ENCODE peak calls at places on chromosomes 4 and X, in eight cellular contexts. R is ovary, M is endodermal cell, L is uterus, D is stomach, P is neural progenitor cell, E is heart right ventricle, V is HepG2. N is an unnamed sample.

GRCh38 chr4:41142356-41142755 is 72.0 kb downstream of the APBB2 start:
- DNase-seq in D (peak; percentile 53), V (no peak), L (peak; percentile 41), M (no peak), P (no peak), R (peak; percentile 56), E (no peak), N (no peak)

GRCh38 chrX:24131476-24131875 is 18.1 kb upstream of the ZFX start:
- DNase-seq in D (no peak), R (no peak), E (no peak), M (no peak), P (no peak), V (no peak), L (no peak), N (no peak)

GRCh38 chr4:87120411-87121162 is 99.8 kb downstream of the KLHL8 start:
- DNase-seq in P (no peak), L (peak; percentile 69), V (peak; percentile 47), M (no peak), E (peak; percentile 69), D (no peak), R (peak; percentile 81), N (peak; percentile 78)

GRCh38 chrX:30935985-30936384 is 46.9 kb upstream of the TAB3 start:
- DNase-seq in D (peak; percentile 38), P (peak; percentile 24), L (no peak), E (no peak), M (peak; percentile 69), R (no peak), V (peak; percentile 45), N (peak; percentile 39)

GRCh38 chr4:130035391-130035790 is 939.4 kb downstream of the C4orf33 start:
- DNase-seq in V (no peak), R (no peak), E (no peak), L (no peak), P (no peak), D (no peak), M (no peak), N (no peak)

GRCh38 chrX:12719837-12720236 is 71.4 kb upstream of the PRPS2 start:
- DNase-seq in D (no peak), L (no peak), V (no peak), R (no peak), P (no peak), E (no peak), M (no peak), N (no peak)

GRCh38 chr4:93760284-93760683 is 68.3 kb upstream of the ATOH1 start:
- DNase-seq in L (no peak), V (no peak), E (no peak), D (no peak), P (no peak), R (no peak), M (no peak), N (no peak)

GRCh38 chr4:17817027-17817426 is 6.2 kb downstream of the NCAPG start:
- DNase-seq in D (no peak), L (no peak), M (no peak), R (no peak), P (peak; percentile 45), V (peak; percentile 29), E (no peak), N (no peak)

GRCh38 chr4:11626046-11626445 is 197.4 kb upstream of the HS3ST1 start:
- DNase-seq in M (no peak), P (no peak), E (no peak), R (no peak), V (no peak), D (no peak), L (no peak), N (no peak)

GRCh38 chr4:185778307-185778706 is 33.7 kb downstream of the SORBS2 start:
- DNase-seq in R (no peak), M (no peak), D (no peak), E (no peak), V (no peak), L (no peak), P (no peak), N (no peak)

GRCh38 chrX:111779582-111779981 is 96.4 kb upstream of the TRPC5OS start:
- DNase-seq in P (no peak), R (no peak), L (no peak), V (no peak), D (no peak), E (no peak), M (no peak), N (no peak)

DNA sequence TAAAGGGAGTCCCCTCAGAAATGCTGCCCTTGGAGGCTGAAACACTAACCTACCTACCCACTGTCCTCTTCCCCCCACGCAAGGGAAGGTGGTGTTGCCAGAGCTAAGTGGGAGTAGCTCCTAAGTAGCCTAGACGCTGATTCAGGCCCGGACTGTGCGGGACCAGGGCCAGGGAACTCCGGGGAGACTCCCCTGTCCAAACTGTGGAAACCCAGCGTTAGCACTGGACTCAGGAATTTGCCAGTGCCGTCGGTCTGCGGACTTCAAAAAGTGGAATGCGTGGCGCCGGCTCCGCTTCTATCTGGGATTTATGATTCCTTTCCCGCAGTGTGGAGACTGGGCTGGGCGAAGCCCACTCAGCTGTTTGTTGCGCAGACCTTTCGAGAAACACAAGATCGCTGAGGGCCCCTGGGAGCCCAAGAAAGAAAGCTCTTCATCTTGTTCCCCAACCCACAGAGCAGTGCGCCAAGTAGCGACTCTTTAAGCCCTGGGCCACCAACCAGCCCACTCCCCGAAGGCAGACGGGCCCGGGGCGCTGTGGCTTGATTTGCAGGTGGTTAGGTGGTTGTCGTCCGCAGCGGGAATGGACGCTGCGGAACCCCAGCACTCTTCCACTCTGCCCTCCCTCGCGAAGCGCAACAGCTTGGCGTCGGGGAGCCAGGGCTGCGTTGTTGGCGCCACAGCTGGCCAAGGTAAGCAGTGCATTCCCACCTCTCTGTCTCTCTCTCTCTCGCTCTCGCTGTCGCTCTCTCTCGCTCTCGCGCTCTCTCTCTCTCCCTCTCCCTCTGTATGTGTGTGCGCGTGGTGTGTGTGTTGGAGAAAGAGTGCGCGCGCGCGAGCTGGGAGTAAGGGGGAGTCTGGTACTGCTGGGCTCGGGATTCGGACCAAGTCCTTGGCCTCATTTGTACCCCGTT is 2.0 kb downstream of the TMEM255A start:
- DNase-seq in P (peak; percentile 82), D (peak; percentile 65), V (peak; percentile 57), M (peak; percentile 87), L (peak; percentile 57), E (peak; percentile 36), R (peak; percentile 81), N (peak; percentile 76)
- TF ChIP-seq CTCF in P (peak; percentile 49), D (peak; percentile 20), V (peak; percentile 77), M (peak; percentile 63), L (no peak), E (peak; percentile 47), R (peak; percentile 43), N (no peak)

GRCh38 chr4:165210566-165210965 is 3.2 kb downstream of the KLHL2 start:
- DNase-seq in V (no peak), P (no peak), L (no peak), M (no peak), R (no peak), E (no peak), D (no peak), N (no peak)

GRCh38 chr4:165209796-165210195 is 2.4 kb downstream of the KLHL2 start:
- DNase-seq in D (no peak), E (no peak), P (no peak), M (no peak), L (no peak), R (no peak), V (no peak), N (no peak)

GRCh38 chr4:165207431-165208321 is at the start of gene KLHL2:
- DNase-seq in E (peak; percentile 82), M (peak; percentile 83), V (peak; percentile 49), P (peak; percentile 90), R (peak; percentile 84), L (peak; percentile 71), D (peak; percentile 86), N (peak; percentile 78)

GRCh38 chr4:165208322-165208652 is 926 bp downstream of the KLHL2 start:
- DNase-seq in M (no peak), R (no peak), L (no peak), P (no peak), E (no peak), D (no peak), V (no peak), N (no peak)

DNA sequence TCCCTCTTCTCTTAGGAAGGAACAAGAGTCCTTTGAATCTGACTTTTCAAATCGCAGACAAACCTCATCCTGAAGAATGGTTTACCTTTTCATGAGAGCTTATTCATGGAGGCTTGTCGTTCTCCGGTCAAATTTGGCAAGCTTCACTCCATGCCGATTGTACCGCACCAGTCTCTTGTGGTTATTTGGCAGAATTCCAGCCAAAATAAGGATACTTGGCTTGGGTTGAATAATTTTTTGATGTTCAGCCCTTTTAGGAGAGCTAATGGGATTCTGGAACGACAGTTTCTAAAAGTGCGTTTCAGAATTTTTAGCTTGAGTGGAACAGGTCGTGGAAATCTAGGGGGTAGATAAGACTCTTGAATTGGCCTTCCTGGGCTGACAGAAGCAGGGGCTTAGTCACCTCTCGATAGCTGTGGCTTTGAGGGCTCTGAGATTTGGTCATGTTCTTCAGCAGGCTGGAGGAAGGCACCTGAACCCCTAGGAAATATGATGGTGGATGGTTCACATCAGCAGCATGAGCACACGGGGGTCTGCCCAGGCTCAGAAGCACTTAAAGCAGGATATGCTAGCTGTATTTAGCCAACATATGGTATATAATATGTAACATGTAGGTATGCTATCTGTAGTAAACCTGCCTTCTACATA is 1.5 kb downstream of the KLHL2 start:
- DNase-seq in R (no peak), M (no peak), P (no peak), V (no peak), D (no peak), E (no peak), L (no peak), N (no peak)
- H3K4me3 ChIP-seq in R (peak overlapping the region; percentile 65), M (peak overlapping the region; percentile 95), P (peak overlapping the region; percentile 100), V (peak overlapping the region; percentile 92), D (peak overlapping the region; percentile 79), E (peak overlapping the region; percentile 83), L (peak overlapping the region; percentile 86), N (no peak overlapping the region)

GRCh38 chrX:44884944-44885343 is 12.0 kb downstream of the KDM6A start:
- DNase-seq in E (no peak), L (no peak), P (no peak), R (no peak), M (no peak), D (no peak), V (no peak), N (no peak)

GRCh38 chrX:44891642-44892041 is 18.7 kb downstream of the KDM6A start:
- DNase-seq in D (peak; percentile 60), E (no peak), V (no peak), P (no peak), M (no peak), L (no peak), R (no peak), N (no peak)

GRCh38 chrX:44889824-44890223 is 16.8 kb downstream of the KDM6A start:
- DNase-seq in E (no peak), M (no peak), P (no peak), V (no peak), L (no peak), D (no peak), R (no peak), N (no peak)

GRCh38 chrX:44890247-44890646 is 17.3 kb downstream of the KDM6A start:
- DNase-seq in L (no peak), M (no peak), E (no peak), P (no peak), D (no peak), V (no peak), R (no peak), N (no peak)
- H3K4me1 ChIP-seq in L (no peaks in the 10 kb centered on the region), M (no peaks in the 10 kb centered on the region), E (no peaks in the 10 kb centered on the region), P (no peaks in the 10 kb centered on the region), D (peaks cover 68% of the 10 kb centered on the region), V (peaks cover 10% of the 10 kb centered on the region), R (peaks cover 1% of the 10 kb centered on the region), N (no peaks in the 10 kb centered on the region)

DNA sequence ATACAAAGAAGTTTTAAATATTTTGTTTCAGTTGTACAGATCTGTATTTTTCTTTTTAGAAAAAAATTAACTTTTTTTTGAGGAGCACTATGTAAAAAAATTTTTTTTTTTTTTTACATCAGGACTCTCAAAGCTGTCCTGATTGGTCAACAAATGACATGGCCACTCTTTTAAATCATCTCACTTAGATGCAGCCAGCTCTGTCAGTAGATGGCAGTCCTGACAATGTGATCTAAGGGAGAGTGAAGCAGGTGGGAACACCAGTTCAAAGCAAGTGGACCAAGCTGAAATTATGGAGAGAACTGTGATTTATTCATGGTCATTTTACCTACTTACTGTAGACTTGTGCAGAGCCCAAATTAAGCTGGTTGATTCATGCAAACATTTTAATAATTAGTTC is 174.6 kb upstream of the GPRIN3 start:
- DNase-seq in M (peak; percentile 73), D (no peak), P (peak; percentile 61), E (no peak), R (no peak), L (no peak), V (peak; percentile 35), N (peak; percentile 23)
- TF ChIP-seq CTCF in M (peak; percentile 76), D (no peak), P (peak; percentile 55), E (peak; percentile 31), R (no peak), L (peak; percentile 27), V (peak; percentile 57), N (no peak)

N was measured in mucosa of descending colon.